ENCODE peak calls at places on chromosomes 12 and 14, in five cellular contexts. One of them, this sample, is unnamed.

GRCh38 chr14:101174980-101175606 is 271.6 kb upstream of the RTL1 start:
- DNase-seq in H1: no peak
- DNase-seq in K562: no peak
- DNase-seq in GM12878: no peak
- DNase-seq in GM12892: no peak
- DNase-seq in this sample: no peak

GRCh38 chr14:22226381-22226780 is 362.6 kb downstream of the DAD1 start:
- DNase-seq in H1: no peak
- DNase-seq in K562: no peak
- DNase-seq in GM12878: no peak
- DNase-seq in GM12892: no peak
- DNase-seq in this sample: no peak

GRCh38 chr14:88599761-88600439 is 37.1 kb downstream of the ZC3H14 start:
- DNase-seq in H1: no peak
- DNase-seq in K562: no peak
- DNase-seq in GM12878: peak; percentile 77
- DNase-seq in GM12892: peak; percentile 14
- DNase-seq in this sample: peak; percentile 21

GRCh38 chr14:85071447-85071846 is 458.5 kb upstream of the FLRT2 start:
- DNase-seq in H1: no peak
- DNase-seq in K562: no peak
- DNase-seq in GM12878: no peak
- DNase-seq in GM12892: no peak
- DNase-seq in this sample: no peak

GRCh38 chr12:49524660-49525324 is 14.0 kb upstream of the KCNH3 start:
- DNase-seq in H1: no peak
- DNase-seq in K562: no peak
- DNase-seq in GM12878: no peak
- DNase-seq in GM12892: no peak
- DNase-seq in this sample: no peak

GRCh38 chr12:14952295-14952995 is 9.0 kb downstream of the ARHGDIB start:
- DNase-seq in H1: no peak
- DNase-seq in K562: no peak
- DNase-seq in GM12878: no peak
- DNase-seq in GM12892: no peak
- DNase-seq in this sample: no peak

GRCh38 chr12:48781750-48782456 is 7.0 kb downstream of the ADCY6 start:
- DNase-seq in H1: no peak
- DNase-seq in K562: no peak
- DNase-seq in GM12878: no peak
- DNase-seq in GM12892: no peak
- DNase-seq in this sample: no peak

GRCh38 chr12:120399531-120399930 is 30.6 kb upstream of the MSI1 start:
- DNase-seq in H1: no peak
- DNase-seq in K562: no peak
- DNase-seq in GM12878: peak; percentile 5
- DNase-seq in GM12892: no peak
- DNase-seq in this sample: no peak

GRCh38 chr12:76020731-76021672 is 10.6 kb downstream of the PHLDA1 start:
- DNase-seq in H1: no peak
- DNase-seq in K562: no peak
- DNase-seq in GM12878: peak; percentile 19
- DNase-seq in GM12892: no peak
- DNase-seq in this sample: no peak

GRCh38 chr12:105204127-105204526 is 31.8 kb downstream of the APPL2 start:
- DNase-seq in H1: no peak
- DNase-seq in K562: no peak
- DNase-seq in GM12878: no peak
- DNase-seq in GM12892: no peak
- DNase-seq in this sample: no peak

GRCh38 chr12:96886998-96887677 is 19.9 kb upstream of the NEDD1 start:
- DNase-seq in H1: no peak
- DNase-seq in K562: no peak
- DNase-seq in GM12878: no peak
- DNase-seq in GM12892: no peak
- DNase-seq in this sample: no peak

GRCh38 chr12:45010051-45010450 is 40.8 kb downstream of the DBX2 start:
- DNase-seq in H1: no peak
- DNase-seq in K562: no peak
- DNase-seq in GM12878: no peak
- DNase-seq in GM12892: no peak
- DNase-seq in this sample: no peak

GRCh38 chr12:132946507-132946820 is 9.6 kb downstream of the ZNF605 start:
- DNase-seq in H1: no peak
- DNase-seq in K562: no peak
- DNase-seq in GM12878: no peak
- DNase-seq in GM12892: no peak
- DNase-seq in this sample: no peak

GRCh38 chr14:34302654-34303053 is 159.4 kb downstream of the SPTSSA start:
- DNase-seq in H1: no peak
- DNase-seq in K562: no peak
- DNase-seq in GM12878: no peak
- DNase-seq in GM12892: no peak
- DNase-seq in this sample: no peak

GRCh38 chr12:104586325-104587048 is 129.7 kb downstream of the CHST11 start:
- DNase-seq in H1: no peak
- DNase-seq in K562: no peak
- DNase-seq in GM12878: no peak
- DNase-seq in GM12892: no peak
- DNase-seq in this sample: no peak

GRCh38 chr14:86944434-86944833 is 1048.5 kb downstream of the GALC start:
- DNase-seq in H1: no peak
- DNase-seq in K562: no peak
- DNase-seq in GM12878: no peak
- DNase-seq in GM12892: no peak
- DNase-seq in this sample: no peak

GRCh38 chr12:120666577-120667390 is 20.2 kb upstream of the MLEC start:
- DNase-seq in H1: no peak
- DNase-seq in K562: no peak
- DNase-seq in GM12878: no peak
- DNase-seq in GM12892: no peak
- DNase-seq in this sample: no peak

GRCh38 chr14:61420326-61420725 is 98.9 kb downstream of the PRKCH start:
- DNase-seq in H1: peak; percentile 31
- DNase-seq in K562: no peak
- DNase-seq in GM12878: no peak
- DNase-seq in GM12892: no peak
- DNase-seq in this sample: no peak

GRCh38 chr12:104941454-104941853 is 16.6 kb downstream of the SLC41A2 start:
- DNase-seq in H1: no peak
- DNase-seq in K562: no peak
- DNase-seq in GM12878: no peak
- DNase-seq in GM12892: no peak
- DNase-seq in this sample: no peak

GRCh38 chr12:95072900-95073697 is at the start of gene NR2C1:
- DNase-seq in H1: peak; percentile 86
- DNase-seq in K562: peak; percentile 96
- DNase-seq in GM12878: peak; percentile 63
- DNase-seq in GM12892: peak; percentile 97
- DNase-seq in this sample: peak; percentile 98
- TF ChIP-seq POLR2A in H1: no peak
- TF ChIP-seq POLR2A in K562: peak; percentile 84
- TF ChIP-seq POLR2A in GM12878: peak; percentile 61
- TF ChIP-seq POLR2A in GM12892: peak; percentile 46
- TF ChIP-seq POLR2A in this sample: peak; percentile 30

DNA sequence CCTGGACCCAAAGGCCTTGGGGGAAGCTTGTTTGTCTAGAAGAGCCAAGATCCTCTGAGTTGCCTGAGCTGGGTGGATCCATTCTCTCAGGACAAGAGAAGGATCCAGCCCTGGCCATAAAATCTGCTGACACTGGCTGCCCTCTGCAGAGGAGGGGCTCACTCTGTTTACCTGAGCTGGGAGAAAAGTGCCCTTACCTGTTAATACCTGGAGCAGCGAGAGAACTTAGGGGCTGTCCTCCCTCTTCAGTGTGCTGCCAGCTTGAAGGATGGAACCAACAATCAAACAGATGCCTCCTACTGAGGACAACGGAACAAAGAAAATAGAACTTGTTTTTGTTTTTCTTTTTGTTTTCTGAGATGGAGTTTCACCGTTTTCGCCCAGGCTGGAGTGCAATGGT is 7.3 kb upstream of the KRT7 start:
- DNase-seq in H1: no peak
- DNase-seq in K562: no peak
- DNase-seq in GM12878: no peak
- DNase-seq in GM12892: no peak
- DNase-seq in this sample: no peak
- TF ChIP-seq TAF1 in H1: no peak
- TF ChIP-seq TAF1 in K562: no peak
- TF ChIP-seq TAF1 in GM12878: no peak
- TF ChIP-seq TAF1 in GM12892: no peak
- TF ChIP-seq TAF1 in this sample: no peak

GRCh38 chr12:56723352-56723751 is 1.7 kb downstream of the NACA start:
- DNase-seq in H1: no peak
- DNase-seq in K562: no peak
- DNase-seq in GM12878: no peak
- DNase-seq in GM12892: no peak
- DNase-seq in this sample: no peak

GRCh38 chr12:56722832-56723231 is 2.3 kb downstream of the NACA start:
- DNase-seq in H1: no peak
- DNase-seq in K562: no peak
- DNase-seq in GM12878: no peak
- DNase-seq in GM12892: no peak
- DNase-seq in this sample: no peak

GRCh38 chr12:56724989-56725722 is at the start of gene NACA:
- DNase-seq in H1: peak; percentile 84
- DNase-seq in K562: peak; percentile 95
- DNase-seq in GM12878: peak; percentile 91
- DNase-seq in GM12892: peak; percentile 95
- DNase-seq in this sample: peak; percentile 92

GRCh38 chr12:56724660-56724988 is 475 bp downstream of the NACA start:
- DNase-seq in H1: no peak
- DNase-seq in K562: no peak
- DNase-seq in GM12878: no peak
- DNase-seq in GM12892: no peak
- DNase-seq in this sample: no peak

GRCh38 chr12:56723889-56724659 is 1.0 kb downstream of the NACA start:
- DNase-seq in H1: no peak
- DNase-seq in K562: no peak
- DNase-seq in GM12878: no peak
- DNase-seq in GM12892: no peak
- DNase-seq in this sample: no peak
- TF ChIP-seq POLR2A in H1: peak; percentile 25
- TF ChIP-seq POLR2A in K562: no peak
- TF ChIP-seq POLR2A in GM12878: no peak
- TF ChIP-seq POLR2A in GM12892: no peak
- TF ChIP-seq POLR2A in this sample: no peak

GRCh38 chr12:3523728-3524127 is 32.7 kb downstream of the PRMT8 start:
- DNase-seq in H1: no peak
- DNase-seq in K562: no peak
- DNase-seq in GM12878: no peak
- DNase-seq in GM12892: no peak
- DNase-seq in this sample: no peak

GRCh38 chr12:3520711-3521110 is 29.7 kb downstream of the PRMT8 start:
- DNase-seq in H1: no peak
- DNase-seq in K562: no peak
- DNase-seq in GM12878: no peak
- DNase-seq in GM12892: no peak
- DNase-seq in this sample: no peak

GRCh38 chr12:3520168-3520567 is 29.2 kb downstream of the PRMT8 start:
- DNase-seq in H1: no peak
- DNase-seq in K562: no peak
- DNase-seq in GM12878: no peak
- DNase-seq in GM12892: no peak
- DNase-seq in this sample: no peak

GRCh38 chr12:3526776-3527175 is 35.8 kb downstream of the PRMT8 start:
- DNase-seq in H1: no peak
- DNase-seq in K562: no peak
- DNase-seq in GM12878: no peak
- DNase-seq in GM12892: no peak
- DNase-seq in this sample: no peak

DNA sequence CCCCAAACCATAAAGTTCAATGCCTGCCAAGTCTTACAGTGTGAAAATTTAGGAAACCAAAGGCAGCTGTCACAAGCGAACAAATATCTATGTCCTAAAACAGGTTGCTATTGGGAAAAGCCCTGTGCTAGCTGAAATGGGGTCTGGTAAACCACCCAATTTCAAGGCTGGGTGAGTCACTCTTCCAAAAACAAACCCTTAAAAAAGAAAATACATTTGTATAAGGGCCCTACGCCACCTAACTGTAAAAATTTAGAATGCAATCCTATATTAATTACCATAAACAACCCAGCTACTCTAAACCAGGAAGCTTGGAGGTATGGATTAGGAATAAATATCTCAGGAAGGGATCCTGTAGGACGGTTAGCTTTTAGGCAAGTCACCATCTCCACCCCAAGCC is 32.1 kb downstream of the PRMT8 start:
- DNase-seq in H1: no peak
- DNase-seq in K562: no peak
- DNase-seq in GM12878: no peak
- DNase-seq in GM12892: no peak
- DNase-seq in this sample: no peak
- TF ChIP-seq TAF1 in H1: no peak
- TF ChIP-seq TAF1 in K562: no peak
- TF ChIP-seq TAF1 in GM12878: no peak
- TF ChIP-seq TAF1 in GM12892: no peak
- TF ChIP-seq TAF1 in this sample: no peak

GRCh38 chr12:107906719-107907118 is 132.2 kb downstream of the ASCL4 start:
- DNase-seq in H1: no peak
- DNase-seq in K562: no peak
- DNase-seq in GM12878: no peak
- DNase-seq in GM12892: no peak
- DNase-seq in this sample: no peak

GRCh38 chr12:107900588-107900987 is 126.1 kb downstream of the ASCL4 start:
- DNase-seq in H1: no peak
- DNase-seq in K562: no peak
- DNase-seq in GM12878: no peak
- DNase-seq in GM12892: no peak
- DNase-seq in this sample: no peak

GRCh38 chr12:107903377-107904061 is 129.0 kb downstream of the ASCL4 start:
- DNase-seq in H1: no peak
- DNase-seq in K562: peak; percentile 92
- DNase-seq in GM12878: peak; percentile 40
- DNase-seq in GM12892: peak; percentile 87
- DNase-seq in this sample: peak; percentile 86
- TF ChIP-seq POLR2A in H1: peak; percentile 70
- TF ChIP-seq POLR2A in K562: peak; percentile 82
- TF ChIP-seq POLR2A in GM12878: peak; percentile 78
- TF ChIP-seq POLR2A in GM12892: peak; percentile 76
- TF ChIP-seq POLR2A in this sample: peak; percentile 56

This sample was measured in GM12891.